ENCODE peak calls at places on chromosomes 7 and 10, in seven cellular contexts. One of them, this sample, is unnamed.
A peak's percentile ranks its signal among the peaks of the same experiment; 100 is the strongest.

GRCh38 chr7:11130012-11130411 is 156.3 kb downstream of the PHF14 start:
- DNase-seq in NCI-H774: no peak
- DNase-seq in uterus: no peak
- DNase-seq in dermis microvascular lymphatic vessel endothelial cell: no peak
- DNase-seq in AG08396: no peak
- DNase-seq in GM19239: no peak
- DNase-seq in amniotic stem cell: peak; percentile 25
- DNase-seq in this sample: no peak

GRCh38 chr10:78894841-78895195 is 173.9 kb upstream of the ZMIZ1 start:
- DNase-seq in NCI-H774: no peak
- DNase-seq in uterus: no peak
- DNase-seq in dermis microvascular lymphatic vessel endothelial cell: no peak
- DNase-seq in AG08396: no peak
- DNase-seq in GM19239: no peak
- DNase-seq in amniotic stem cell: no peak
- DNase-seq in this sample: no peak

GRCh38 chr7:140146574-140146973 is 30.2 kb downstream of the KDM7A start:
- DNase-seq in NCI-H774: no peak
- DNase-seq in uterus: no peak
- DNase-seq in dermis microvascular lymphatic vessel endothelial cell: no peak
- DNase-seq in AG08396: no peak
- DNase-seq in GM19239: no peak
- DNase-seq in amniotic stem cell: no peak
- DNase-seq in this sample: no peak

GRCh38 chr7:36348771-36349170 is 40.9 kb upstream of the ANLN start:
- DNase-seq in NCI-H774: no peak
- DNase-seq in uterus: no peak
- DNase-seq in dermis microvascular lymphatic vessel endothelial cell: no peak
- DNase-seq in AG08396: no peak
- DNase-seq in GM19239: no peak
- DNase-seq in amniotic stem cell: no peak
- DNase-seq in this sample: no peak

GRCh38 chr7:157475095-157475494 is 138.3 kb downstream of the DNAJB6 start:
- DNase-seq in NCI-H774: no peak
- DNase-seq in uterus: no peak
- DNase-seq in dermis microvascular lymphatic vessel endothelial cell: no peak
- DNase-seq in AG08396: no peak
- DNase-seq in GM19239: no peak
- DNase-seq in amniotic stem cell: no peak
- DNase-seq in this sample: no peak

GRCh38 chr7:88230646-88231045 is 10.8 kb upstream of the SRI start:
- DNase-seq in NCI-H774: no peak
- DNase-seq in uterus: no peak
- DNase-seq in dermis microvascular lymphatic vessel endothelial cell: no peak
- DNase-seq in AG08396: no peak
- DNase-seq in GM19239: no peak
- DNase-seq in amniotic stem cell: no peak
- DNase-seq in this sample: no peak

GRCh38 chr7:100856871-100857282 is 4.4 kb downstream of the SLC12A9 start:
- DNase-seq in NCI-H774: no peak
- DNase-seq in uterus: no peak
- DNase-seq in dermis microvascular lymphatic vessel endothelial cell: no peak
- DNase-seq in AG08396: peak; percentile 2
- DNase-seq in GM19239: no peak
- DNase-seq in amniotic stem cell: no peak
- DNase-seq in this sample: no peak

GRCh38 chr10:87541114-87541513 is 36.4 kb downstream of the MINPP1 start:
- DNase-seq in NCI-H774: no peak
- DNase-seq in uterus: no peak
- DNase-seq in dermis microvascular lymphatic vessel endothelial cell: no peak
- DNase-seq in AG08396: no peak
- DNase-seq in GM19239: no peak
- DNase-seq in amniotic stem cell: peak; percentile 32
- DNase-seq in this sample: no peak

GRCh38 chr10:49395741-49396665 is at the start of gene DRGX:
- DNase-seq in NCI-H774: no peak
- DNase-seq in uterus: no peak
- DNase-seq in dermis microvascular lymphatic vessel endothelial cell: no peak
- DNase-seq in AG08396: no peak
- DNase-seq in GM19239: no peak
- DNase-seq in amniotic stem cell: no peak
- DNase-seq in this sample: no peak

GRCh38 chr7:11835260-11835659 is 3.3 kb upstream of the THSD7A start:
- DNase-seq in NCI-H774: no peak
- DNase-seq in uterus: no peak
- DNase-seq in dermis microvascular lymphatic vessel endothelial cell: no peak
- DNase-seq in AG08396: peak; percentile 8
- DNase-seq in GM19239: no peak
- DNase-seq in amniotic stem cell: no peak
- DNase-seq in this sample: no peak

GRCh38 chr7:5217851-5218331 is 27.9 kb downstream of the WIPI2 start:
- DNase-seq in NCI-H774: no peak
- DNase-seq in uterus: no peak
- DNase-seq in dermis microvascular lymphatic vessel endothelial cell: no peak
- DNase-seq in AG08396: no peak
- DNase-seq in GM19239: no peak
- DNase-seq in amniotic stem cell: no peak
- DNase-seq in this sample: peak; percentile 54

GRCh38 chr10:119680668-119681070 is 29.5 kb downstream of the BAG3 start:
- DNase-seq in NCI-H774: no peak
- DNase-seq in uterus: no peak
- DNase-seq in dermis microvascular lymphatic vessel endothelial cell: peak; percentile 39
- DNase-seq in AG08396: no peak
- DNase-seq in GM19239: no peak
- DNase-seq in amniotic stem cell: no peak
- DNase-seq in this sample: no peak

GRCh38 chr7:82789883-82790609 is 346.5 kb upstream of the CACNA2D1 start:
- DNase-seq in NCI-H774: no peak
- DNase-seq in uterus: no peak
- DNase-seq in dermis microvascular lymphatic vessel endothelial cell: no peak
- DNase-seq in AG08396: no peak
- DNase-seq in GM19239: no peak
- DNase-seq in amniotic stem cell: no peak
- DNase-seq in this sample: no peak

This sample was measured in GM10248.